ENCODE peak calls at places on chromosomes 11 and 22, in four cellular contexts. One of them, this sample, is unnamed.

GRCh38 chr11:30239025-30239424 is 8.2 kb downstream of the FSHB start:
- DNase-seq in K562: no peak
- DNase-seq in GM12878: no peak
- DNase-seq in HepG2: no peak
- DNase-seq in this sample: no peak

GRCh38 chr11:119309411-119309810 is 7.5 kb downstream of the MCAM start:
- DNase-seq in K562: no peak
- DNase-seq in GM12878: no peak
- DNase-seq in HepG2: no peak
- DNase-seq in this sample: no peak

GRCh38 chr11:134585666-134586285 is 173.7 kb upstream of the B3GAT1 start:
- DNase-seq in K562: no peak
- DNase-seq in GM12878: no peak
- DNase-seq in HepG2: no peak
- DNase-seq in this sample: peak; percentile 37

GRCh38 chr11:9765320-9766101 is 101.6 kb downstream of the SWAP70 start:
- DNase-seq in K562: no peak
- DNase-seq in GM12878: no peak
- DNase-seq in HepG2: peak; percentile 92
- DNase-seq in this sample: no peak

GRCh38 chr11:111938687-111939160 is 1.6 kb downstream of the DIXDC1 start:
- DNase-seq in K562: peak; percentile 32
- DNase-seq in GM12878: peak; percentile 71
- DNase-seq in HepG2: peak; percentile 76
- DNase-seq in this sample: no peak

GRCh38 chr11:70454197-70454767 is 56.0 kb downstream of the CTTN start:
- DNase-seq in K562: no peak
- DNase-seq in GM12878: peak; percentile 61
- DNase-seq in HepG2: no peak
- DNase-seq in this sample: no peak

GRCh38 chr11:67409781-67410368 is 5.6 kb upstream of the CARNS1 start:
- DNase-seq in K562: peak; percentile 40
- DNase-seq in GM12878: no peak
- DNase-seq in HepG2: peak; percentile 61
- DNase-seq in this sample: peak; percentile 80

GRCh38 chr11:119029340-119030028 is 1.2 kb downstream of the SLC37A4 start:
- DNase-seq in K562: peak; percentile 58
- DNase-seq in GM12878: no peak
- DNase-seq in HepG2: peak; percentile 93
- DNase-seq in this sample: no peak

GRCh38 chr11:33045551-33046255 is 6.3 kb downstream of the TCP11L1 start:
- DNase-seq in K562: no peak
- DNase-seq in GM12878: no peak
- DNase-seq in HepG2: peak; percentile 53
- DNase-seq in this sample: no peak

GRCh38 chr22:40753114-40753513 is 66.0 kb downstream of the SLC25A17 start:
- DNase-seq in K562: no peak
- DNase-seq in GM12878: no peak
- DNase-seq in HepG2: no peak
- DNase-seq in this sample: no peak

GRCh38 chr11:15123849-15124248 is 9.1 kb downstream of the INSC start:
- DNase-seq in K562: no peak
- DNase-seq in GM12878: no peak
- DNase-seq in HepG2: no peak
- DNase-seq in this sample: no peak

GRCh38 chr11:11396290-11397042 is 43.4 kb upstream of the CSNK2A3 start:
- DNase-seq in K562: no peak
- DNase-seq in GM12878: no peak
- DNase-seq in HepG2: no peak
- DNase-seq in this sample: no peak

GRCh38 chr11:87739766-87740165 is 435.5 kb downstream of the RAB38 start:
- DNase-seq in K562: no peak
- DNase-seq in GM12878: no peak
- DNase-seq in HepG2: no peak
- DNase-seq in this sample: no peak

GRCh38 chr22:20656902-20657836 is 116.7 kb upstream of the SERPIND1 start:
- DNase-seq in K562: peak; percentile 94
- DNase-seq in GM12878: no peak
- DNase-seq in HepG2: peak; percentile 55
- DNase-seq in this sample: peak; percentile 16

GRCh38 chr11:12674571-12674935 is 332 bp downstream of the TEAD1 start:
- DNase-seq in K562: peak; percentile 53
- DNase-seq in GM12878: no peak
- DNase-seq in HepG2: no peak
- DNase-seq in this sample: no peak

GRCh38 chr11:57597971-57598830 is 716 bp downstream of the SERPING1 start:
- DNase-seq in K562: peak; percentile 34
- DNase-seq in GM12878: no peak
- DNase-seq in HepG2: peak; percentile 15
- DNase-seq in this sample: peak; percentile 75

GRCh38 chr11:134008593-134008992 is 51.8 kb upstream of the IGSF9B start:
- DNase-seq in K562: no peak
- DNase-seq in GM12878: no peak
- DNase-seq in HepG2: no peak
- DNase-seq in this sample: no peak

GRCh38 chr11:2294340-2295290 is 7.1 kb downstream of the C11orf21 start:
- DNase-seq in K562: no peak
- DNase-seq in GM12878: no peak
- DNase-seq in HepG2: no peak
- DNase-seq in this sample: peak; percentile 13

DNA sequence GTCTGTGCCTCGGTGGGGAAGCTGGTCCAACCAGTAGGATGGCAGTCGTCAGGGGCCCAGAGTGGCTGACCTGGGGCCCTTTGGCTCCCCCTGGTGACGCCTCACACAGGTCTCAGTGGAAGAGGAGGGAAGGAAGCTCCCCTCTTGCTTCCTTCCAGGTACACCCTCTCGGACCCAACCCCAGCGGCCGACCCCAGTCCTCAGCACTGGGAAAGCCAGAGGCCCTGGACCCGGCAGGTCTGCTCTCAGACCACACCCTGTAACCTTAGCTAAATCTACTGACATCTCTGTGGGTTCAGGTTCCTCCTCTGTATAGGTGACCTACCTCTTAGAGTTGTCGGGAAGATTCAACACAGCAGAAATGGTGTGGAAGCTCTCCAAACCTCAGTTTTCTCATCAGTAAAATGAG is 3.4 kb upstream of the SCUBE1 start:
- DNase-seq in K562: peak; percentile 62
- DNase-seq in GM12878: no peak
- DNase-seq in HepG2: peak; percentile 30
- DNase-seq in this sample: peak; percentile 87
- TF ChIP-seq RFX5 in K562: no peak
- TF ChIP-seq RFX5 in GM12878: no peak
- TF ChIP-seq RFX5 in HepG2: no peak
- TF ChIP-seq RFX5 in this sample: no peak

DNA sequence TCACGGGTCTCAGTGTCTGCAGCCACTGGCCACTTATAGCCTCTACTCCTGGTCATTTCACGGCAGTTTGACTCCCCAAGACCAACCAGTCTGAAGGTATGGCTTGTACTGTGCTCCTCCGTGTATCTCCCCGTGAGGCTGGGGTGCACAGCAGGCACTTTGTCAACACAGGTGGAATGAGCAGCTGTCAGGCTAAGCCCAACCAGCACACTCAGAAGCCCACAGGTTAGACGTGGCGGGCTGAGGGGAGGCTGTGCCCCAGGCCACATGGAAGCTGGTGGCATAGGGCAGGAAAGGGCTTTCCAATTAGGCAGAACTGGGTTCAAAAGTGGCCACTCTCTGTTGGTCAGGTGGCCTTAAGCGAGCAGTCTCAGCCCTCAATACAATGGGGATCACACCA is 7.0 kb downstream of the TP53I11 start:
- DNase-seq in K562: no peak
- DNase-seq in GM12878: no peak
- DNase-seq in HepG2: no peak
- DNase-seq in this sample: no peak
- TF ChIP-seq ATF2 in K562: no peak
- TF ChIP-seq ATF2 in GM12878: no peak
- TF ChIP-seq ATF2 in HepG2: no peak
- TF ChIP-seq ATF2 in this sample: no peak

DNA sequence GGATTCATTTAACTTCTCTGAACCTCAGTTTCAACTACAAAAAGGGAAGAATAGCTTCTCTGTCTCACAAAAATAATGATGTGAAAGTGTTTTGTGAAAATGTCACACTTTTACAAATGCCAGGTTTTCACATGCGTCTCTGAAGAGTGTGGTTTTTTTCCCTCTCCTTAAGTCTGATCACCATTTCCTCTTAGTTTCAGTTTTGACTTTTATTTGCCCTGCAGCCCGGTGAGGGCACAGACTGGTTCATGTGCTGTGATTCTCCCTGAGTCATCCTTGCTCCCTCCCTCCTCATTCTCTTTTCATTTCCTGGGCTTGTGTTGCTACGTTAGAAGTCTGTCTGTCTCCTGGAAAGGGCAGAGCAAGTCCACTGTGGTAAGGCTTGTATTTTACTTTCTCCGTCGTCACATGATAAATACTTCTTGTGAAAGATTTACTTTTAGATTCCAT is 67.8 kb downstream of the BID start:
- DNase-seq in K562: peak; percentile 33
- DNase-seq in GM12878: peak; percentile 89
- DNase-seq in HepG2: peak; percentile 36
- DNase-seq in this sample: no peak
- TF ChIP-seq RFX5 in K562: no peak
- TF ChIP-seq RFX5 in GM12878: no peak
- TF ChIP-seq RFX5 in HepG2: no peak
- TF ChIP-seq RFX5 in this sample: no peak

GRCh38 chr11:120543816-120544215 is 32.3 kb downstream of the GRIK4 start:
- DNase-seq in K562: no peak
- DNase-seq in GM12878: no peak
- DNase-seq in HepG2: no peak
- DNase-seq in this sample: no peak

GRCh38 chr11:120547301-120547700 is 35.8 kb downstream of the GRIK4 start:
- DNase-seq in K562: no peak
- DNase-seq in GM12878: no peak
- DNase-seq in HepG2: no peak
- DNase-seq in this sample: no peak

GRCh38 chr11:120547871-120548681 is 36.5 kb downstream of the GRIK4 start:
- DNase-seq in K562: no peak
- DNase-seq in GM12878: no peak
- DNase-seq in HepG2: peak; percentile 91
- DNase-seq in this sample: no peak

GRCh38 chr11:120546312-120547205 is 35.0 kb downstream of the GRIK4 start:
- DNase-seq in K562: no peak
- DNase-seq in GM12878: no peak
- DNase-seq in HepG2: no peak
- DNase-seq in this sample: no peak

DNA sequence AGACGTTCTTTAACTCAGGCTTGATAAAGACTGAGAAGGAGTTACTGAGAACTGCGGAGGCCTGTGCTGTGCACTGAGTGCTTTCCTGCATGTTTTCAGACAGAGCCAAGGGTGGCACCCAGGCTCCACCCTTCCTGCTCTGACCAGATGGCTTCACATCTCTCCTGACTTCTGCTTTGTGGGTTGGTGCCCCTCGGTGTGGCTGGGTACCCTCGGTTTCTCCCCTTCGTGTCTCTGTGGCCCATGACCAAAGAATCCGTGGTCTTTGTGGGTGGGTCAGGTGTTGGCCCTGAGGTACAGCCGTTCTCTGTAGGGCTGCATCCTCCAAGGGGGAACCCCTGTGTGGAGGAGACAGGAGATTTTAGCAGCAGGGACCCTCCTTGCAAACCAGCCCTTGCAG is 34.3 kb downstream of the GRIK4 start:
- DNase-seq in K562: no peak
- DNase-seq in GM12878: no peak
- DNase-seq in HepG2: no peak
- DNase-seq in this sample: no peak
- TF ChIP-seq ATF2 in K562: no peak
- TF ChIP-seq ATF2 in GM12878: no peak
- TF ChIP-seq ATF2 in HepG2: no peak
- TF ChIP-seq ATF2 in this sample: no peak

DNA sequence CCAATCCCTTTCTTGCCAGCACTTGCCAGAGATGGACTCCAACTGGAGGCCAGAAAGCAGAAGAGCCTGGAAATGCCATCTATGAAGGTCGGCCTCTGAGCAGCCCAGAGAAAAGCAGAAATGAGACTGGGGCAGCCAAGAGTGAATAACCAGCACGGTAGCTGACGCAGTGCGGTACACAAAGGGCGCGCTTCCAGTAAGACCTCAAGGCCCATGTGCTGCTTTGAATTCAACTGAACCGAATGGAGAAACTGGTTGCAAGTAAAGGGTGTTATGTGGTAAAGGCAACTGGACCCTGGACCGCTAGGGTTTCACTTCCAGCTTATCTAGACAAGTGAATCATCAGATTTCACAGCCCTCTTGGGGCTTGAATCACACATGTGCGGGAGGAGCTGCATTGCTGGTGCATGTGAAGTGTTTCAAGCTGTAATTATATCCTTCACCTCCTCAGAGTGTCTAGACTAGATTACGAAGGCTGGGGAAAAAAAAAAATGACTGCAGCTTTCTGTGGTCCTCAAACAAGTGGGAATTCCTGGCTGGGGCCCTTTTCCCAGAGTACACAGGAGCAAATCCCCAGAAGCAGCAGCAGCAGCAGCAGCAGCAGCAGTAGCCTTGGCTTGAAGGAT is 128.9 kb downstream of the CCDC34 start:
- DNase-seq in K562: no peak
- DNase-seq in GM12878: peak; percentile 91
- DNase-seq in HepG2: peak; percentile 82
- DNase-seq in this sample: no peak
- TF ChIP-seq RFX5 in K562: no peak
- TF ChIP-seq RFX5 in GM12878: no peak
- TF ChIP-seq RFX5 in HepG2: no peak
- TF ChIP-seq RFX5 in this sample: no peak

GRCh38 chr11:17733261-17733660 is 1.3 kb upstream of the KCNC1 start:
- DNase-seq in K562: no peak
- DNase-seq in GM12878: no peak
- DNase-seq in HepG2: no peak
- DNase-seq in this sample: no peak

GRCh38 chr11:17736921-17737817 is 2.6 kb downstream of the KCNC1 start:
- DNase-seq in K562: no peak
- DNase-seq in GM12878: no peak
- DNase-seq in HepG2: no peak
- DNase-seq in this sample: no peak

GRCh38 chr11:17735823-17736772 is 1.5 kb downstream of the KCNC1 start:
- DNase-seq in K562: no peak
- DNase-seq in GM12878: no peak
- DNase-seq in HepG2: no peak
- DNase-seq in this sample: no peak

GRCh38 chr11:17734418-17734911 is at the start of gene KCNC1:
- DNase-seq in K562: peak; percentile 21
- DNase-seq in GM12878: no peak
- DNase-seq in HepG2: no peak
- DNase-seq in this sample: no peak

GRCh38 chr11:17734986-17735822 is 623 bp downstream of the KCNC1 start:
- DNase-seq in K562: peak; percentile 62
- DNase-seq in GM12878: no peak
- DNase-seq in HepG2: peak; percentile 33
- DNase-seq in this sample: no peak
- TF ChIP-seq ATF2 in K562: no peak
- TF ChIP-seq ATF2 in GM12878: no peak
- TF ChIP-seq ATF2 in HepG2: no peak
- TF ChIP-seq ATF2 in this sample: no peak

GRCh38 chr11:65182258-65183170 is 786 bp downstream of the CAPN1 start:
- DNase-seq in K562: no peak
- DNase-seq in GM12878: no peak
- DNase-seq in HepG2: peak; percentile 34
- DNase-seq in this sample: no peak
- TF ChIP-seq RFX5 in K562: no peak
- TF ChIP-seq RFX5 in GM12878: no peak
- TF ChIP-seq RFX5 in HepG2: no peak
- TF ChIP-seq RFX5 in this sample: no peak

This sample was measured in H1.